ENCODE peak calls at places on chromosomes 11 and 22, in eight cellular contexts. E, W, T, G, O, N, K and L are unnamed samples.

GRCh38 chr11:95045791-95046190 is 3.4 kb upstream of the KDM4F start:
- DNase-seq in O (no peak), G (no peak), K (no peak), N (no peak), E (no peak), W (no peak), T (no peak), L (no peak)

GRCh38 chr11:66879583-66879982 is 22.7 kb downstream of the LRFN4 start:
- DNase-seq in E (no peak), G (no peak), K (no peak), W (no peak), N (no peak), T (no peak), O (no peak), L (no peak)

GRCh38 chr22:45329536-45329936 is 19.8 kb downstream of the FAM118A start:
- DNase-seq in T (no peak), O (no peak), K (no peak), N (no peak), W (no peak), G (no peak), E (peak; percentile 82), L (no peak)

GRCh38 chr11:86761978-86762377 is 38.4 kb upstream of the PRSS23 start:
- DNase-seq in E (no peak), N (no peak), T (no peak), G (no peak), K (no peak), W (no peak), O (no peak), L (no peak)

GRCh38 chr22:36901411-36902142 is 11.9 kb upstream of the CSF2RB start:
- DNase-seq in O (no peak), W (peak; percentile 35), N (peak; percentile 80), T (no peak), E (no peak), K (no peak), G (no peak), L (no peak)

GRCh38 chr22:28799125-28799833 is 1.1 kb downstream of the XBP1 start:
- DNase-seq in W (peak; percentile 69), T (peak; percentile 46), N (no peak), K (peak; percentile 62), G (peak; percentile 14), E (no peak), O (peak; percentile 56), L (peak; percentile 95)

GRCh38 chr11:29171350-29171950 is 845.4 kb downstream of the KCNA4 start:
- DNase-seq in E (no peak), G (no peak), O (no peak), N (no peak), W (no peak), K (no peak), T (no peak), L (no peak)

GRCh38 chr11:59992420-59992819 is 24.6 kb upstream of the OOSP4B start:
- DNase-seq in G (no peak), T (no peak), W (no peak), E (no peak), N (no peak), O (no peak), K (no peak), L (no peak)

GRCh38 chr11:15568440-15568839 is 453.7 kb downstream of the INSC start:
- DNase-seq in N (no peak), T (no peak), W (no peak), G (no peak), K (no peak), O (no peak), E (no peak), L (no peak)

GRCh38 chr11:14764899-14765527 is 121.4 kb downstream of the PDE3B start:
- DNase-seq in O (no peak), N (peak; percentile 16), G (no peak), E (no peak), K (no peak), T (no peak), W (no peak), L (no peak)

GRCh38 chr11:120259988-120260565 is 20.1 kb downstream of the POU2F3 start:
- DNase-seq in N (no peak), K (no peak), T (no peak), O (no peak), G (no peak), E (no peak), W (no peak), L (no peak)

GRCh38 chr11:38582151-38582550 is 1984.1 kb upstream of the RAG2 start:
- DNase-seq in K (no peak), G (no peak), E (no peak), O (no peak), T (no peak), N (no peak), W (no peak), L (no peak)

GRCh38 chr11:112778091-112778889 is 182.9 kb upstream of the NCAM1 start:
- DNase-seq in W (no peak), G (no peak), N (no peak), E (no peak), O (no peak), T (no peak), K (no peak), L (no peak)

GRCh38 chr11:121328213-121328966 is 35.8 kb downstream of the SC5D start:
- DNase-seq in W (no peak), N (no peak), O (no peak), G (no peak), E (no peak), K (no peak), T (no peak), L (no peak)

DNA sequence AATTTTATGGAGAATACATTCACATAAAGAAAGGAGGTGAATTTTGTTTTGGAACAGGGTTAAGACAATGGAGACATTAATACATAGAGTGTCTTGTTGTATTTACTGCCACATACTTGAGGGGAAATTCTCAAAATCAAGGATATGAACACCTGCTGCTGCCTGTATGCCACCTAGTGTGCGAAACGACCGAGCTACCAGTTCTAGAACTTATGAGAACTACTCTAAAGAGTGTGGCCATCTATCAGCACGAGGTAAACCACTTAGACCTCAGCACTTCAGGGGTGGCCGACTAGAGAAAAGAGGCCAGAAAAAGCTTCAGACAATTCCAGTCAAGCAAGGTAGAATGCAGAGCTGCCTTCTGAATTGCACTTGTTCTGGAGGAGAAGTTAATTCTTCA is 1.5 kb upstream of the AGBL2 start:
- DNase-seq in W (no peak), O (no peak), G (no peak), N (no peak), E (no peak), K (peak; percentile 17), T (no peak), L (no peak)
- TF ChIP-seq CTCF in W (no peak), O (no peak), G (no peak), N (no peak), E (no peak), K (no peak), T (no peak), L (no peak)

DNA sequence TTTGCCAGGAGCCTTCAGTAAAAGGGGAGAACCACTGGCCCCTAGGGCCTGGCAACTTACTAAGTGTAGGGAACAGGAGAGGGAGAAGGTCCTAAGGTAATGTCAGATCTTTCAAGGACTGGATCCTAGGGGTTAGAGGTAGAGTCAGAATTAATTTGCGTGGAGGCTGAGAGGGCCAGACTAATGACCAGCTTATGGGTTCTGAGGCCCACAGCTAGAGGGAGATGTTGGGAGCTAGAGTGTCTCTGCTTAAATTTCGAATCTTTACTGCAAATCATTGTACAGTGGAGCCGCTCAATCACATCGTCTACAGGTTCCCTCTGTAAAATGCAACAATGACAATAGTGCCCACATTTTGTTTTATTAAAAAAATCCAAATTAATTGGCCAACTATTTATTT is 31.4 kb downstream of the CLMP start:
- DNase-seq in W (no peak), N (no peak), K (no peak), E (no peak), T (no peak), O (no peak), G (no peak), L (no peak)
- TF ChIP-seq CTCF in W (no peak), N (no peak), K (no peak), E (no peak), T (no peak), O (no peak), G (no peak), L (peak; percentile 24)

DNA sequence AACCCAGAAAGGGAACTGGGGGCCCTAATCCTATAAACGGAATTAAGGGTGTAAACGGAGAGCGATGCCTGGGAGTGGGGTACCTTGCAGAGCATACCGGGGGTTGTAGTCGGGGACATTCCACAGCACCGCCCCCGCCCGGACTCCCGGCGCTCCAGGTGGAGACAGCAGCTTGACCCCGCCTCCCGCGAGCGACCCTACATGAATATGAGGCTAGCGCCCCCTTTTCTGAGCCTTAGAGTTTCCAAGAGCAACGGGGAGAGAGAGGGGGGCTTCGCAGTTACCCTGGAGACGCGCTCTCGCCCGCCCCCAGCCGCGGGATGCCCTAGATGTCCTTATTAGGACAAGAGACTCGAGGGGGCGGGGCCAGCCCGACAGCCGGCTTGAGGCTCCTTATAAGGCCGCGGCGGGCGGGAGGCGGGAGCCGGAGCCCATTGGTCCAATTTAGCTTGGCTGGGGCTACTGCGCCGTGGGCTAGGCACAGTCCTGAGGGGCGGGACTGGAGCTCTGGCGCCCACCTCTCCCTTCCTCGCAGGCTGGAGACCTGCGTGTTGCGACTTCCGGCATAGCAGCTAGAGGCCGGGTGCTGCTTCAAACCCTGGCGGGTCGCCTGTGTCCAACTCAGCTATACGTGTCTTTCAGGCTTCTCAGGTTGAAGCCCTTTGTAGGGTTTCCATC is 960 bp upstream of the MUS81 start:
- DNase-seq in W (peak; percentile 99), G (peak; percentile 98), E (peak; percentile 100), K (peak; percentile 99), O (peak; percentile 97), T (peak; percentile 100), N (peak; percentile 95), L (peak; percentile 83)
- TF ChIP-seq CTCF in W (no peak), G (peak; percentile 32), E (peak; percentile 27), K (no peak), O (no peak), T (no peak), N (peak; percentile 6), L (no peak)

DNA sequence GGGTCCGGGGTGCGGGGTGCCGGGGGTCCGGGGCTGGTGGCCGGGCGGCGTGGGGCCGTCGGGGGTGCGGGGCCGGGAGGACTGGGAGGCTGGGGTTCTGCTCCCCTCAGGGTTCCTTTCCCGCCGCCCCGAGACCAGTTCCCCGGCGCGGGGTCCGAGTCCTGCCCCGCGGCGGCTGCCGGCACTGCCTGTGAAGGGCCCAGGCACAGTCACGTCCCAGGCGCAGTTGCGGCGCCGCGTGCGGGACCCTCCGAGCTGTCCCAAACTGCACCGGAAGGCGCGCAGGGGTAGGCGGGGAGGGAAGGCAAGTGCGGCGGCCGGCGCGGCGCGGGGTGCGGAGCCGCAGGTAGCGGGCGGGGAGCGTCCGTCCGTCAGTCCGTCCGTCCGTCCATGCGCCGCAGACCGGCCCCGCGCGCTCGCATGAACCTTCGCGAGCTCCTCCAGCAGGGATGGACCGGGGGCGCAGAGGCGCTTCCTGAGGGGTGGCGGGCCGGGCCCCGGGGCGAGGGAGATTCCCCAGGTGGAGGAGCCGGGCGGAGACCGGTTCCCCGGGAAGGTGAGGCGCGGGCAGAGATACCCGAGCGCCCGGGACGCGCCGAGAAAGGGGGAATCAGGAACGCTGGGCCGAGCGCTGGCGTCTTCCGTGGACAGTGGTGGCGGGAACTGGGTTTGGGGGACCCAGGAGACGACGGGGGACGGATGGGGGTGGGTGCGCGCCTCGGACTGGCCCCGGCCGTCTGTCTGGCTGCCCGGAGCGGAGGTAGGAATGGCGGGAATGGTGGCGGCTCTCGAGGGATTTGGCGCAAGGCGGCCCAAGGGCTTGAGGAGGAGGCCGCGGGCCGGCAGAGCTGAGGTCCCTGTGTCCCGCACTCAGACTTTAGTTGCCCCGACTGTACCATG is 3.1 kb upstream of the ADORA2A start:
- DNase-seq in K (no peak), G (no peak), T (no peak), O (no peak), E (no peak), W (no peak), N (peak; percentile 48), L (no peak)
- TF ChIP-seq CTCF in K (no peak), G (no peak), T (no peak), O (no peak), E (peak; percentile 11), W (no peak), N (no peak), L (no peak)